ENCODE peak calls at places on chromosomes 12 and 14, in nine cellular contexts. X is germinal center; J is T-cell; R is mesenteric fat pad; I is effector memory CD8-positive, alpha-beta T cell; B is ACHN; Z is EL; C is activated effector memory CD4-positive, alpha-beta T cell treated with Interleukin-2 at 50 U/mL for 16 hours; T is epithelial cell of esophagus. U is an unnamed sample.

GRCh38 chr14:79914595-79914994 is 296.7 kb downstream of the DIO2 start:
- DNase-seq in R (no peak), Z (no peak), J (no peak), I (no peak), X (no peak), T (no peak), C (no peak), B (no peak), U (no peak)

GRCh38 chr12:22544038-22544979 is at the start of gene C2CD5:
- DNase-seq in I (peak), C (peak), J (peak), X (peak), R (peak), Z (peak), B (peak), T (peak), U (peak)

GRCh38 chr14:24243336-24243836 is 963 bp upstream of the TINF2 start:
- DNase-seq in I (no peak), X (no peak), T (peak), R (peak), Z (no peak), C (no peak), B (peak), J (no peak), U (no peak)

GRCh38 chr14:104864267-104865068 is 600 bp upstream of the CEP170B start:
- DNase-seq in R (no peak), Z (no peak), T (peak), X (no peak), B (peak), J (no peak), I (no peak), C (peak), U (no peak)

GRCh38 chr14:21486640-21487087 is 9.7 kb downstream of the TOX4 start:
- DNase-seq in J (no peak), Z (peak), I (no peak), R (no peak), X (no peak), T (no peak), B (no peak), C (no peak), U (no peak)

GRCh38 chr12:28172434-28173030 is 17.7 kb upstream of the CCDC91 start:
- DNase-seq in B (peak), X (peak), I (no peak), T (peak), R (no peak), C (no peak), J (no peak), Z (peak), U (no peak)

GRCh38 chr12:20367731-20368652 is at the start of gene PDE3A:
- DNase-seq in B (peak), I (no peak), T (peak), R (no peak), X (no peak), Z (peak), J (no peak), C (no peak), U (no peak)

GRCh38 chr14:65495196-65495595 is 82.7 kb downstream of the FUT8 start:
- DNase-seq in C (no peak), J (no peak), Z (peak), I (no peak), B (no peak), X (no peak), T (peak), R (no peak), U (no peak)

GRCh38 chr12:13000935-13001724 is 1.1 kb upstream of the HEBP1 start:
- DNase-seq in B (peak), I (peak), C (peak), J (no peak), X (peak), T (peak), R (no peak), Z (peak), U (no peak)

GRCh38 chr12:52819731-52820510 is 6.0 kb upstream of the KRT4 start:
- DNase-seq in C (no peak), T (no peak), X (no peak), B (no peak), R (no peak), I (no peak), J (no peak), Z (no peak), U (no peak)

GRCh38 chr12:48788852-48789775 is at the start of gene ADCY6:
- DNase-seq in T (peak), I (no peak), Z (peak), J (no peak), X (no peak), C (no peak), B (peak), R (peak), U (peak)

GRCh38 chr12:123757555-123757954 is 4.5 kb upstream of the DNAH10 start:
- DNase-seq in T (peak), Z (peak), J (no peak), R (peak), B (no peak), C (no peak), X (no peak), I (no peak), U (no peak)

GRCh38 chr12:70005864-70006618 is 181.0 kb downstream of the MYRFL start:
- DNase-seq in X (no peak), R (no peak), T (no peak), Z (no peak), C (no peak), I (no peak), B (no peak), J (no peak), U (no peak)

GRCh38 chr14:72737560-72737943 is 156.3 kb downstream of the DPF3 start:
- DNase-seq in J (no peak), X (no peak), R (peak), Z (peak), I (no peak), B (no peak), C (no peak), T (no peak), U (no peak)

GRCh38 chr12:85835810-85836715 is at the start of gene RASSF9:
- DNase-seq in B (peak), X (no peak), Z (peak), J (no peak), R (no peak), C (no peak), T (peak), I (no peak), U (no peak)

GRCh38 chr12:93707836-93708235 is 30.7 kb downstream of the CRADD start:
- DNase-seq in X (no peak), I (no peak), J (no peak), T (peak), B (no peak), R (no peak), Z (peak), C (no peak), U (no peak)

GRCh38 chr12:112606611-112607366 is 184.8 kb upstream of the RPH3A start:
- DNase-seq in J (no peak), X (no peak), B (no peak), T (no peak), I (no peak), Z (no peak), C (no peak), R (no peak), U (no peak)

GRCh38 chr14:30445394-30445793 is 113.6 kb upstream of the G2E3 start:
- DNase-seq in Z (no peak), I (no peak), R (no peak), C (no peak), B (no peak), X (no peak), T (no peak), J (no peak), U (no peak)

GRCh38 chr12:12392428-12392827 is 35.5 kb downstream of the BORCS5 start:
- DNase-seq in X (no peak), B (no peak), C (no peak), R (no peak), Z (no peak), J (no peak), I (no peak), T (no peak), U (no peak)

GRCh38 chr12:121668750-121669524 is 517 bp downstream of the MORN3 start:
- DNase-seq in J (peak), C (peak), X (no peak), R (no peak), I (peak), B (peak), T (peak), Z (peak), U (no peak)

GRCh38 chr12:82981150-82981549 is 294.4 kb downstream of the TMTC2 start:
- DNase-seq in Z (no peak), T (no peak), R (no peak), B (no peak), I (no peak), J (no peak), C (no peak), X (no peak), U (no peak)

GRCh38 chr14:102723650-102724049 is 53.6 kb upstream of the TRAF3 start:
- DNase-seq in B (no peak), Z (no peak), T (no peak), I (no peak), X (no peak), C (no peak), J (no peak), R (no peak), U (no peak)

GRCh38 chr14:24888532-24888931 is 161.4 kb downstream of the STXBP6 start:
- DNase-seq in Z (no peak), I (no peak), X (no peak), T (no peak), B (no peak), C (no peak), J (no peak), R (no peak), U (no peak)

GRCh38 chr14:73140924-73141323 is 4.6 kb downstream of the PSEN1 start:
- DNase-seq in B (no peak), J (no peak), T (no peak), Z (no peak), X (no peak), R (no peak), I (no peak), C (no peak), U (no peak)

GRCh38 chr12:1619599-1619998 is 9.4 kb upstream of the WNT5B start:
- DNase-seq in C (no peak), B (no peak), Z (no peak), X (no peak), T (no peak), J (no peak), R (no peak), I (no peak), U (no peak)

GRCh38 chr12:46223047-46223446 is 45.8 kb downstream of the SLC38A1 start:
- DNase-seq in Z (no peak), T (no peak), J (no peak), B (no peak), R (no peak), C (no peak), I (no peak), X (no peak), U (no peak)

GRCh38 chr12:92505373-92506340 is 197.1 kb upstream of the PLEKHG7 start:
- DNase-seq in T (no peak), Z (no peak), I (peak), C (peak), B (no peak), J (peak), X (peak), R (no peak), U (no peak)

GRCh38 chr12:39102474-39103209 is 197.3 kb upstream of the CPNE8 start:
- DNase-seq in Z (no peak), R (no peak), C (no peak), J (no peak), I (no peak), B (no peak), X (no peak), T (peak), U (no peak)

GRCh38 chr12:27818421-27818918 is 38.4 kb upstream of the MANSC4 start:
- DNase-seq in R (no peak), C (no peak), I (no peak), X (no peak), B (no peak), Z (no peak), T (no peak), J (no peak), U (no peak)

GRCh38 chr14:73269729-73270651 is 32.7 kb downstream of the PAPLN start:
- DNase-seq in Z (peak), T (peak), X (peak), I (no peak), J (no peak), R (no peak), B (peak), C (no peak), U (no peak)

GRCh38 chr14:52351191-52351560 is 37.1 kb downstream of the PTGER2 start:
- DNase-seq in X (no peak), Z (peak), R (no peak), J (no peak), B (peak), I (no peak), C (no peak), T (no peak), U (no peak)

GRCh38 chr14:101031721-101032120 is 128.2 kb upstream of the RTL1 start:
- DNase-seq in T (no peak), C (no peak), I (no peak), Z (no peak), B (no peak), X (no peak), J (no peak), R (peak), U (no peak)